ENCODE peak calls at places on chromosomes 13 and 19, in eight cellular contexts. V is T-helper 17 cell; U is CD4-positive, CD25-positive, alpha-beta regulatory T cell; N is Caco-2; F is HAP-1; C is endodermal cell; Z is osteoblast; Y is upper lobe of right lung. G is an unnamed sample. For H3K9me3, the result is how much of the 10 kb centered on the place peaks cover.

GRCh38 chr19:54947381-54947780 is at the start of gene NLRP7:
- DNase-seq in V (no peak), U (no peak), N (no peak), F (no peak), C (peak), Z (no peak), Y (no peak), G (no peak)

GRCh38 chr13:72104656-72105180 is 237.7 kb upstream of the DACH1 start:
- DNase-seq in V (no peak), U (no peak), N (no peak), F (no peak), C (no peak), Z (no peak), Y (no peak), G (no peak)

GRCh38 chr19:5949792-5950305 is 28.1 kb downstream of the RANBP3 start:
- DNase-seq in V (no peak), U (peak), N (no peak), F (no peak), C (no peak), Z (peak), Y (peak), G (peak)

GRCh38 chr19:35247526-35248309 is 1.1 kb upstream of the LSR start:
- DNase-seq in V (peak), U (peak), N (peak), F (peak), C (peak), Z (no peak), Y (peak), G (no peak)

GRCh38 chr19:35045667-35046300 is 4.3 kb downstream of the HPN start:
- DNase-seq in V (peak), U (no peak), N (no peak), F (no peak), C (peak), Z (peak), Y (no peak), G (peak)

GRCh38 chr19:13329766-13330165 is 176.5 kb downstream of the CACNA1A start:
- DNase-seq in V (no peak), U (no peak), N (no peak), F (no peak), C (no peak), Z (no peak), Y (no peak), G (no peak)

GRCh38 chr19:33460221-33460908 is 61.2 kb downstream of the PEPD start:
- DNase-seq in V (no peak), U (no peak), N (peak), F (no peak), C (peak), Z (peak), Y (peak), G (no peak)

GRCh38 chr19:45496349-45496953 is 396 bp downstream of the RTN2 start:
- DNase-seq in V (peak), U (no peak), N (no peak), F (no peak), C (peak), Z (peak), Y (peak), G (peak)

GRCh38 chr19:39426170-39426569 is 9.6 kb downstream of the RPS16 start:
- DNase-seq in V (no peak), U (no peak), N (no peak), F (no peak), C (peak), Z (peak), Y (no peak), G (no peak)

GRCh38 chr19:40398417-40399056 is 8.6 kb upstream of the HIPK4 start:
- DNase-seq in V (peak), U (peak), N (peak), F (no peak), C (peak), Z (peak), Y (peak), G (peak)

GRCh38 chr13:113170503-113170902 is 12.1 kb downstream of the PROZ start:
- DNase-seq in V (no peak), U (no peak), N (no peak), F (no peak), C (peak), Z (peak), Y (no peak), G (no peak)

GRCh38 chr13:49185264-49185663 is 34.9 kb upstream of the MLNR start:
- DNase-seq in V (no peak), U (no peak), N (no peak), F (no peak), C (no peak), Z (no peak), Y (no peak), G (no peak)

GRCh38 chr13:95627590-95627989 is 16.9 kb downstream of the DZIP1 start:
- DNase-seq in V (no peak), U (no peak), N (no peak), F (no peak), C (no peak), Z (no peak), Y (no peak), G (no peak)

GRCh38 chr13:67120872-67121531 is 109.1 kb downstream of the PCDH9 start:
- DNase-seq in V (no peak), U (no peak), N (no peak), F (no peak), C (no peak), Z (no peak), Y (no peak), G (no peak)

GRCh38 chr13:84896128-84896527 is 903.1 kb downstream of the SLITRK6 start:
- DNase-seq in V (no peak), U (no peak), N (no peak), F (peak), C (peak), Z (peak), Y (no peak), G (peak)

GRCh38 chr19:50967924-50968708 is 1.3 kb downstream of the KLK6 start:
- DNase-seq in V (no peak), U (no peak), N (no peak), F (no peak), C (peak), Z (peak), Y (no peak), G (no peak)

GRCh38 chr19:56393119-56394012 is at the start of gene ZNF582:
- DNase-seq in V (peak), U (peak), N (no peak), F (peak), C (peak), Z (peak), Y (peak), G (peak)

GRCh38 chr13:37369618-37370017 is 228.9 kb downstream of the POSTN start:
- DNase-seq in V (no peak), U (no peak), N (no peak), F (no peak), C (no peak), Z (no peak), Y (no peak), G (no peak)

GRCh38 chr19:48394331-48395169 is 1.1 kb downstream of the GRIN2D start:
- DNase-seq in V (no peak), U (no peak), N (no peak), F (no peak), C (no peak), Z (peak), Y (no peak), G (no peak)

GRCh38 chr19:46471116-46471733 is at the start of gene PNMA8A:
- DNase-seq in V (no peak), U (no peak), N (no peak), F (peak), C (peak), Z (peak), Y (peak), G (no peak)

GRCh38 chr13:19321222-19321621 is 139.6 kb upstream of the TUBA3C start:
- DNase-seq in V (no peak), U (no peak), N (no peak), F (no peak), C (no peak), Z (no peak), Y (no peak), G (no peak)
- H3K9me3 ChIP-seq in V (under half), U (under half), N (under half), F (under half), C (half or more), Z (under half), Y (under half), G (under half)

GRCh38 chr19:53140351-53140750 is 7.6 kb upstream of the ZNF415 start:
- DNase-seq in V (no peak), U (no peak), N (no peak), F (no peak), C (no peak), Z (no peak), Y (no peak), G (no peak)
- H3K9me3 ChIP-seq in V (under half), U (half or more), N (under half), F (under half), C (half or more), Z (under half), Y (half or more), G (under half)

DNA sequence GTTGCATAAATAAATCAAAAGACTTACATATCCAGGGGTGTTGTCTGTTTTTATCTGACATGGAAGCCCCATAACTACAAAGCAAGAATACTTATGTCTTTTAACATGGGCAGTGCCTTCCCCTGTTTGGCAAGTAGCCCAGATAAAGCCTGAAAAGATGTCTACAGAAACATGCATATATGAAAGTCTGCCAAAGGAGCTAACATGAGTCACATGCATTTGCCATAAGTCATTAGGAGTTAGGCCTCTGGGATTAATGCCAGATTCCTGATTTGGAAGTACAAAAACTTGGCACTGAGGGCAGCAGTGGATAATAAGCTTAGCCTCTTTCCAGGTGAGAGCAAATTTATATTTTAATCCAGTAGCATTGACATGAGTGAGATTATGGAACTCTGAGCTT is 62.0 kb downstream of the ZNF737 start:
- DNase-seq in V (no peak), U (no peak), N (no peak), F (no peak), C (no peak), Z (no peak), Y (no peak), G (no peak)
- H3K9me3 ChIP-seq in V (under half), U (under half), N (under half), F (under half), C (under half), Z (under half), Y (under half), G (under half)

DNA sequence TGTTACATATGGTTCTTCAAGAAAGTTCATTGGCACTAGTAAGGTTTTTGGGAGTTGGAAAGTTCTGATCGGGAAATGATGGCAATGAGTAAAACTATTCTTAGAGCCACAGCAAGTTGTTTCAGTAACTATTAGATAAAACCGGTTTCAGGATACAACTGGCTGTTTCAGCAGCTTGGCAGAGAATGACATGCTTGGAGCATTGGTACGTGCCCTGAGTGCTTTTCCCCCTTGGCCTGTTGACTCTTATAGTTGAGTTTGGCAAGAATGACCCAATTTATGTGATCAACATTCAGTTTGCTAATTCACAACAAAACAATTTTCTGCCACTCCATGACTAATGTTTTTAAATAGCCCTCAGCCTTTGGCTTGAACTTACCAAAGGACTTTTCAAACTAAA is 10.8 kb upstream of the ZNF491 start:
- DNase-seq in V (no peak), U (no peak), N (no peak), F (no peak), C (no peak), Z (no peak), Y (no peak), G (no peak)
- H3K9me3 ChIP-seq in V (under half), U (half or more), N (under half), F (under half), C (under half), Z (under half), Y (under half), G (under half)

GRCh38 chr19:19747357-19748220 is 14.7 kb upstream of the ZNF14 start:
- DNase-seq in V (no peak), U (no peak), N (no peak), F (no peak), C (no peak), Z (peak), Y (no peak), G (no peak)
- H3K9me3 ChIP-seq in V (under half), U (under half), N (under half), F (under half), C (under half), Z (under half), Y (under half), G (under half)

DNA sequence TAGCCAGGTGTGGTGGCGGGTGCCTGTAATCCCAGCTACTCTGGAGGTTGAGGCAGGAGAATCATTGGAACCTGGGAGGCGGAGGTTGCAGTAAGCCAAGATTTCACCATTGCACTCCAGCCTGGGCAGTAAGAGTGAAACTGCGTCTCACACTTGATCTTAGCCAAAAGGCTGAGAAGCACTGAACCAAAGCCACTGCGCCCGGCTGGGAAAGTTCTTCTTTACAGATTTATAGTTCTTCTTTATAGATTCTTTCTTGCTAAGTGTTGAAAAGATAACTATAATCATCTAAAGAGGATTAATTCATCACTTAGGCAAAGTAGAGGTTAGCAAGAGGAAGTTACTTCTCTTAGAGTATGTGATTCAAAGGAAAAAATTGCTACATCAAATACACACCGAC is 11.1 kb downstream of the ZNF417 start:
- DNase-seq in V (no peak), U (no peak), N (no peak), F (no peak), C (no peak), Z (no peak), Y (no peak), G (no peak)
- H3K9me3 ChIP-seq in V (under half), U (half or more), N (under half), F (under half), C (under half), Z (under half), Y (under half), G (under half)

DNA sequence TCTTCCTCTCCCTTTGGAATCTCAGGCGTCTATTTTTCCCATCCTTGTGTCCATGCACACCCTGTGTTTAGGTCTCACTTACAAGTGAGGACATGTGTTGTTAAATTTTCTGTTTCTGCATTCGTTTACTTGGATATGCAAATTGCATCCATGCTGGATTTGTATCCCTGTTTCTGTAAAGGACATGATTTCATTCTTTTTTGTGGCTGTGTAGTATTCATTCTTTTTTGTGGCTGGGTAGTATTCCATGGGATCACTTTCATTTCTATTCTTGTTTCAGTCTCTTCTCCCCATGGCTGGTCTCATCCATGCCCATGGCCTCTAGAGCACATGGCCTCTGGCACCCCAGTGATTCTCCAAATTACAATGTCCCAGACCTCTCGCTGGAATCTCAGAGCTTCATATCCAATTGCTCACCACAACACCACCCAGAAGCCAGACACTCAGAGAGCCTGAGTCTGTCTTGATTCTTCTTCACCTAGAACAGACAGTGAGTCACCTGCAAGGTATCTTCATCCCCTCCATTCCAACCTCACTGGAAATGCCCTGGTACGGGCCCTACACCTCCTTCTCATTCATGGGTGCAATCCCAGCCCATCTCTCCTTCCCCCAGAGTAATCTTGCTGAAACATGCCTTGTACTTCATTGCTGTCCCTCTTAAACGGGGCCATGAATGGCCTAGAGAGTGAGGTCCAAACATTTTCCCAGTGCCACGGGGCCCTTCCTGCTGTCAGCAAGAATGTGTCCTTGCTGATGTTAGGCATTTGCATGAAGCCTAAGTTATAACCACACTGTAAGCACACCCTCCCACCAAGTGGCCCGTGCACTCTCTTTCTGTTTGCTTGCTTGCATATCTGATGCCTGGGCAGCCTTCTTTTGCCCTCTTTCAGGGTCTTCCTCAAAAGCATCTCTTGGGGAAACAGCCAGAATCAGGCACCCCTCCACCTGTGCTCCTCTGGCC is 476.2 kb upstream of the TSHZ3 start:
- DNase-seq in V (no peak), U (no peak), N (no peak), F (no peak), C (no peak), Z (no peak), Y (no peak), G (no peak)
- H3K9me3 ChIP-seq in V (under half), U (under half), N (under half), F (under half), C (under half), Z (under half), Y (under half), G (under half)

GRCh38 chr13:28889317-28889716 is 69.2 kb downstream of the MTUS2 start:
- DNase-seq in V (no peak), U (no peak), N (no peak), F (no peak), C (no peak), Z (no peak), Y (no peak), G (no peak)
- H3K9me3 ChIP-seq in V (under half), U (under half), N (under half), F (under half), C (under half), Z (under half), Y (under half), G (under half)

DNA sequence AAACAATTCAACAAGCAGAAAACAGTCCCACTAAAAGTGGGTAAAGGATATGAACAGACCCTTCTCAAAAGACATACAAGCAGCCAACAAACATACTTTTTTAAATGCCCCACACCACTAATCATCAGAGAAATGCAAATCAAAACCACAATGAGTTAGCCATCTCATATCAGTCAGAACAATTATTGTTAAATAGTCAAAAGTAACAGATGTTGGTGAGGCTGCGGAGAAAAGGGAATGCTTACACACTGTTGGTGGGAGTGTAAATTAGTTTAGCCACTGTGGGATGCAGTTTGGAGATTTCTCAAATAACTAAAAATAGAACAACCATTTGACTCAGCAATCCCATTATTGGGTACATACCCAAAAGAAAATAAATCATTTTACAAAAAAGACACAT is 8.7 kb downstream of the ZNF529 start:
- DNase-seq in V (no peak), U (no peak), N (no peak), F (no peak), C (no peak), Z (no peak), Y (no peak), G (no peak)
- H3K9me3 ChIP-seq in V (under half), U (half or more), N (under half), F (under half), C (half or more), Z (under half), Y (half or more), G (under half)

GRCh38 chr19:2014081-2014693 is 1.3 kb downstream of the BTBD2 start:
- DNase-seq in V (no peak), U (no peak), N (no peak), F (no peak), C (no peak), Z (peak), Y (no peak), G (no peak)
- H3K9me3 ChIP-seq in V (under half), U (under half), N (under half), F (under half), C (under half), Z (under half), Y (under half), G (under half)

G was measured in CD4-positive, alpha-beta memory T cell.